ENCODE peak calls at places on chromosomes 6 and 20, in nine cellular contexts. O, M, V, A, C, U, P, L and E are unnamed samples.

GRCh38 chr20:621115-621756 is 11.1 kb upstream of the TCF15 start:
- DNase-seq in O (no peak), M (no peak), V (no peak), A (peak; percentile 7), C (no peak), U (no peak), P (no peak), L (no peak), E (no peak)

GRCh38 chr6:7996538-7997225 is 67.5 kb downstream of the BLOC1S5 start:
- DNase-seq in O (no peak), M (no peak), V (no peak), A (peak; percentile 62), C (no peak), U (no peak), P (no peak), L (no peak), E (no peak)

GRCh38 chr20:36467076-36467999 is 74.0 kb upstream of the MYL9 start:
- DNase-seq in O (no peak), M (no peak), V (peak; percentile 58), A (no peak), C (peak; percentile 64), U (peak; percentile 90), P (peak; percentile 83), L (peak; percentile 82), E (peak; percentile 59)

GRCh38 chr20:24465730-24466129 is 3.7 kb upstream of the SYNDIG1 start:
- DNase-seq in O (peak; percentile 80), M (no peak), V (no peak), A (peak; percentile 62), C (no peak), U (no peak), P (no peak), L (no peak), E (no peak)

GRCh38 chr6:111841822-111842221 is 31.4 kb downstream of the FYN start:
- DNase-seq in O (no peak), M (no peak), V (no peak), A (peak; percentile 99), C (no peak), U (no peak), P (peak; percentile 44), L (peak; percentile 43), E (no peak)

GRCh38 chr6:52994789-52995078 is 350 bp downstream of the GSTA4 start:
- DNase-seq in O (peak; percentile 74), M (no peak), V (peak; percentile 35), A (no peak), C (no peak), U (peak; percentile 76), P (peak; percentile 49), L (peak; percentile 14), E (peak; percentile 49)

GRCh38 chr6:74969591-74970267 is 236.1 kb downstream of the COL12A1 start:
- DNase-seq in O (no peak), M (no peak), V (no peak), A (no peak), C (no peak), U (no peak), P (no peak), L (no peak), E (no peak)

GRCh38 chr20:23234311-23235078 is 116.1 kb upstream of the NXT1 start:
- DNase-seq in O (no peak), M (no peak), V (no peak), A (no peak), C (no peak), U (no peak), P (no peak), L (no peak), E (no peak)

GRCh38 chr20:44118185-44119034 is 68.6 kb downstream of the JPH2 start:
- DNase-seq in O (no peak), M (no peak), V (no peak), A (no peak), C (no peak), U (no peak), P (no peak), L (no peak), E (no peak)

GRCh38 chr6:101386982-101387381 is 6.5 kb upstream of the GRIK2 start:
- DNase-seq in O (no peak), M (no peak), V (no peak), A (no peak), C (no peak), U (no peak), P (no peak), L (no peak), E (no peak)
- TF ChIP-seq CTCF in O (no peak), M (peak; percentile 59), V (no peak), A (no peak), C (no peak), U (no peak), P (no peak), L (no peak), E (no peak)

GRCh38 chr6:43559328-43559727 is 16.5 kb downstream of the XPO5 start:
- DNase-seq in O (no peak), M (no peak), V (no peak), A (no peak), C (no peak), U (no peak), P (no peak), L (no peak), E (no peak)
- H3K36me3 ChIP-seq in O (peaks cover 83% of the 10 kb centered on the region), M (peaks cover 55% of the 10 kb centered on the region), V (peaks cover 21% of the 10 kb centered on the region), A (peaks cover 66% of the 10 kb centered on the region), C (peaks cover 6% of the 10 kb centered on the region), U (peaks cover 82% of the 10 kb centered on the region), P (peaks cover 11% of the 10 kb centered on the region), L (peaks cover 98% of the 10 kb centered on the region), E (peaks cover 3% of the 10 kb centered on the region)

GRCh38 chr20:3931664-3932063 is 42.5 kb downstream of the PANK2 start:
- DNase-seq in O (no peak), M (no peak), V (no peak), A (peak; percentile 32), C (no peak), U (no peak), P (no peak), L (no peak), E (no peak)
- H3K27ac ChIP-seq in O (peak overlapping the region; percentile 76), M (no peak overlapping the region), V (no peak overlapping the region), A (no peak overlapping the region), C (no peak overlapping the region), U (no peak overlapping the region), P (no peak overlapping the region), L (no peak overlapping the region), E (no peak overlapping the region)

DNA sequence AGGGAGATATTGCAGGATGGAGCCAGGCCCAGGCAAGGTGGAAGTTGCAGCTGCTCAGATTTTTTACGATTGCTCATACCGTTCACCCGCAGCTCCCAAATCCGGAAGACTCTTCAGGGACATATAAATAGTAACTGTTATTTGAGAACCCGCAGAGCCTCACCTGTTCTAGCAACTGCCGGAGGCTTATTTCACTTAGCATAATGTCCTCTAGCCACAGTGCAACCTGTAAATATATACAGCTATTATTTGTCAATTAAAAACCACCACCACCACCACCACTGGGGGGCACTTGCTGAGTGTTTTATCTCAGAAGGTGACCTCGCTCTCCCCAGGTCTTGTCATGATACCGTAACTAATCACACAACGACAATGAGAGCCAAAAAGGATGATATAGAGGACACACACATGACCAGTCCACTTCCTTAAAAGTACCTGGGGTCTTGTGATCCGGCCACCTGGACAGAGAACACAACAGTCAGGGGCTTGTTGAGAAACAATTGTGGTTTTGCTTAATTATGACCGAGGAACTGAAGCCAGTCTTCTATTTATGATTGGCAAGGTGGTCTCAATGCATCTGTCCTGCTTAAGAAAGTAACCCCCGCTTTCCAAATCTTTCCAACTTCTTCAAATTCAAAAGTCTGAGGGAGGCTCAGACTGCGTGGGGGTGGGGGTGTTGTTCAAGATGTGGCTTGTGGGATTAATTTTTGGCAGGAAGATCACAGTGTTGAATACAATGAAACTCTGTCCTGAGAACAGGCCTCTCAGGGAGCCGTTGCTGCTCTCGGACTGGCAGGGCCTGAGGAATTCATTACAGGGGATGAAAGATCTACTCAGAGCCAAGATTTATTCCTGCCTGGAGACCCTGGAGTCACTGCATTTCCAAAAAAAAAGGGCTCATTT is 107.7 kb upstream of the PRND start:
- DNase-seq in O (no peak), M (peak; percentile 68), V (peak; percentile 28), A (peak; percentile 82), C (peak; percentile 94), U (no peak), P (peak; percentile 49), L (peak; percentile 62), E (no peak)
- TF ChIP-seq CTCF in O (no peak), M (peak; percentile 73), V (peak; percentile 34), A (peak; percentile 47), C (peak; percentile 65), U (no peak), P (no peak), L (peak; percentile 79), E (peak; percentile 34)

GRCh38 chr6:18136260-18136659 is 13.8 kb upstream of the NHLRC1 start:
- DNase-seq in O (no peak), M (no peak), V (no peak), A (no peak), C (no peak), U (no peak), P (no peak), L (no peak), E (no peak)

GRCh38 chr6:18139935-18140621 is 14.8 kb downstream of the TPMT start:
- DNase-seq in O (no peak), M (no peak), V (no peak), A (no peak), C (no peak), U (no peak), P (peak; percentile 66), L (no peak), E (no peak)

GRCh38 chr6:18138906-18139305 is 16.0 kb downstream of the TPMT start:
- DNase-seq in O (no peak), M (no peak), V (no peak), A (no peak), C (no peak), U (no peak), P (no peak), L (no peak), E (no peak)

DNA sequence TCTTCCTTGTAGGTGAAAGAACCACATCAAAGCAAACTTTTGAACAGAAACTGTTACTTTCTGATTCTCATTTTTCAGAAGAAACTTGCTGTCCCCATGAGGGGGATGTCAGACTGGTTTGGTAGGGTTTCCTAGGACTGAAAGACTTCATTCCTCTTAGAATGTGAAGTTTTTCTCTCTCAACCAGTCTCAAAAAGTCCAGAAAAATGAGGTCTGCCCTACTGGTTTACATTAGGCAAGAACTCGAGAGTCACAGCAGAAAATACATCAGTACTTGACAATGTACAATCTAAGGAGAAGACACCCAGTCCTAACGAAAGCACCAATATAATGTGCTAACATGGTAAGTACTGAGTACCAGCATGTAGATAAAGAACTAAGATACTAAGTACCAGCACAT is 12.7 kb upstream of the NHLRC1 start:
- DNase-seq in O (no peak), M (no peak), V (no peak), A (no peak), C (no peak), U (no peak), P (no peak), L (no peak), E (no peak)
- H3K36me3 ChIP-seq in O (peaks cover 15% of the 10 kb centered on the region), M (peaks cover 4% of the 10 kb centered on the region), V (peaks cover 7% of the 10 kb centered on the region), A (peaks cover 13% of the 10 kb centered on the region), C (no peaks in the 10 kb centered on the region), U (peaks cover 20% of the 10 kb centered on the region), P (no peaks in the 10 kb centered on the region), L (peaks cover 33% of the 10 kb centered on the region), E (peaks cover 33% of the 10 kb centered on the region)

DNA sequence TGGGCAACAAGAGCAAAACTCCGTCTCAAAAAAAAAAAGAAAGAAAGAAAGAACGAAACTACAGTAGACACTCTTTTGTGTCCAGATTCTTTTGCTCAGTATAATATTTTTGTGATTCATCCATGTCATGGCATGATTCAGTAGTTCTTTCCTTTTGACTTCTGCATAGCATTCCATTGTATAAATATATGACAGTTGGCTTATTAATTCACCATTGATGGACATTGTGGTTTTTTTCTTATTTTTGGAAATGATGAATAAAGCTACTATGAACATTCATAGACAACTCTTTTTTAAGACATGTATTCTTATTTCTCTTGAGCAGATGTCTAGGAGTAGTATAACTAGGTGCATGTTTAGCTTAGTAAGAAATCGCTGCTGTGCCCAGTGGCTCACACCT is 10.3 kb upstream of the IER3 start:
- DNase-seq in O (no peak), M (no peak), V (no peak), A (peak; percentile 84), C (no peak), U (no peak), P (no peak), L (no peak), E (no peak)
- H3K27ac ChIP-seq in O (peak overlapping the region; percentile 89), M (no peak overlapping the region), V (no peak overlapping the region), A (peak overlapping the region; percentile 99), C (no peak overlapping the region), U (no peak overlapping the region), P (no peak overlapping the region), L (no peak overlapping the region), E (no peak overlapping the region)